ENCODE peak calls at places on chromosomes 13 and 19, in five cellular contexts. One of them, this sample, is unnamed.

GRCh38 chr19:9149976-9150375 is 9.8 kb downstream of the ZNF317 start:
- DNase-seq in AG04449: no peak
- DNase-seq in fibroblast of lung: no peak
- DNase-seq in HFF-Myc: no peak
- DNase-seq in brain microvascular endothelial cell: no peak
- DNase-seq in this sample: no peak

GRCh38 chr19:18259848-18260247 is 14.4 kb downstream of the IQCN start:
- DNase-seq in AG04449: no peak
- DNase-seq in fibroblast of lung: no peak
- DNase-seq in HFF-Myc: no peak
- DNase-seq in brain microvascular endothelial cell: no peak
- DNase-seq in this sample: no peak

GRCh38 chr19:29675650-29676186 is 10.5 kb downstream of the PLEKHF1 start:
- DNase-seq in AG04449: no peak
- DNase-seq in fibroblast of lung: no peak
- DNase-seq in HFF-Myc: no peak
- DNase-seq in brain microvascular endothelial cell: no peak
- DNase-seq in this sample: no peak

GRCh38 chr13:38872693-38873092 is 117.9 kb downstream of the STOML3 start:
- DNase-seq in AG04449: no peak
- DNase-seq in fibroblast of lung: peak; percentile 46
- DNase-seq in HFF-Myc: no peak
- DNase-seq in brain microvascular endothelial cell: no peak
- DNase-seq in this sample: peak; percentile 64

GRCh38 chr19:7901337-7901736 is 2.3 kb upstream of the MAP2K7 start:
- DNase-seq in AG04449: no peak
- DNase-seq in fibroblast of lung: no peak
- DNase-seq in HFF-Myc: no peak
- DNase-seq in brain microvascular endothelial cell: no peak
- DNase-seq in this sample: no peak

GRCh38 chr19:38211206-38211605 is 12.8 kb downstream of the DPF1 start:
- DNase-seq in AG04449: no peak
- DNase-seq in fibroblast of lung: peak; percentile 20
- DNase-seq in HFF-Myc: no peak
- DNase-seq in brain microvascular endothelial cell: no peak
- DNase-seq in this sample: no peak

GRCh38 chr19:16268676-16269319 is 55.8 kb upstream of the KLF2 start:
- DNase-seq in AG04449: no peak
- DNase-seq in fibroblast of lung: no peak
- DNase-seq in HFF-Myc: no peak
- DNase-seq in brain microvascular endothelial cell: no peak
- DNase-seq in this sample: no peak

GRCh38 chr13:40781717-40782116 is 7.7 kb upstream of the SLC25A15 start:
- DNase-seq in AG04449: no peak
- DNase-seq in fibroblast of lung: no peak
- DNase-seq in HFF-Myc: no peak
- DNase-seq in brain microvascular endothelial cell: no peak
- DNase-seq in this sample: no peak

GRCh38 chr13:112981361-112981905 is 12.4 kb downstream of the MCF2L start:
- DNase-seq in AG04449: no peak
- DNase-seq in fibroblast of lung: no peak
- DNase-seq in HFF-Myc: no peak
- DNase-seq in brain microvascular endothelial cell: no peak
- DNase-seq in this sample: no peak

GRCh38 chr19:572891-573825 is 762 bp downstream of the BSG start:
- DNase-seq in AG04449: no peak
- DNase-seq in fibroblast of lung: peak; percentile 65
- DNase-seq in HFF-Myc: no peak
- DNase-seq in brain microvascular endothelial cell: peak; percentile 45
- DNase-seq in this sample: peak; percentile 60

GRCh38 chr19:6076675-6077463 is 33.4 kb downstream of the RFX2 start:
- DNase-seq in AG04449: peak; percentile 85
- DNase-seq in fibroblast of lung: peak; percentile 91
- DNase-seq in HFF-Myc: no peak
- DNase-seq in brain microvascular endothelial cell: peak; percentile 57
- DNase-seq in this sample: peak; percentile 91

GRCh38 chr19:48784527-48784926 is 26.3 kb downstream of the BCAT2 start:
- DNase-seq in AG04449: no peak
- DNase-seq in fibroblast of lung: peak; percentile 37
- DNase-seq in HFF-Myc: no peak
- DNase-seq in brain microvascular endothelial cell: no peak
- DNase-seq in this sample: no peak

GRCh38 chr13:93352616-93353015 is 126.0 kb downstream of the GPC6 start:
- DNase-seq in AG04449: no peak
- DNase-seq in fibroblast of lung: no peak
- DNase-seq in HFF-Myc: no peak
- DNase-seq in brain microvascular endothelial cell: no peak
- DNase-seq in this sample: no peak

GRCh38 chr13:110306340-110306959 is 507 bp downstream of the COL4A1 start:
- DNase-seq in AG04449: no peak
- DNase-seq in fibroblast of lung: peak; percentile 68
- DNase-seq in HFF-Myc: no peak
- DNase-seq in brain microvascular endothelial cell: no peak
- DNase-seq in this sample: no peak

GRCh38 chr13:94416454-94417080 is 62.9 kb downstream of the DCT start:
- DNase-seq in AG04449: no peak
- DNase-seq in fibroblast of lung: peak; percentile 30
- DNase-seq in HFF-Myc: no peak
- DNase-seq in brain microvascular endothelial cell: peak; percentile 9
- DNase-seq in this sample: no peak

GRCh38 chr13:91228940-91229339 is 118.5 kb upstream of the MIR17HG start:
- DNase-seq in AG04449: no peak
- DNase-seq in fibroblast of lung: no peak
- DNase-seq in HFF-Myc: no peak
- DNase-seq in brain microvascular endothelial cell: no peak
- DNase-seq in this sample: no peak

GRCh38 chr13:51626749-51627148 is 42.5 kb downstream of the WDFY2 start:
- DNase-seq in AG04449: no peak
- DNase-seq in fibroblast of lung: no peak
- DNase-seq in HFF-Myc: no peak
- DNase-seq in brain microvascular endothelial cell: no peak
- DNase-seq in this sample: no peak

GRCh38 chr13:112881656-112882554 is 87.1 kb upstream of the MCF2L start:
- DNase-seq in AG04449: no peak
- DNase-seq in fibroblast of lung: no peak
- DNase-seq in HFF-Myc: no peak
- DNase-seq in brain microvascular endothelial cell: no peak
- DNase-seq in this sample: no peak

GRCh38 chr19:10450853-10451609 is 30.7 kb downstream of the PDE4A start:
- DNase-seq in AG04449: no peak
- DNase-seq in fibroblast of lung: no peak
- DNase-seq in HFF-Myc: no peak
- DNase-seq in brain microvascular endothelial cell: no peak
- DNase-seq in this sample: no peak

GRCh38 chr13:50672025-50672424 is 171.5 kb downstream of the DLEU7 start:
- DNase-seq in AG04449: no peak
- DNase-seq in fibroblast of lung: no peak
- DNase-seq in HFF-Myc: no peak
- DNase-seq in brain microvascular endothelial cell: no peak
- DNase-seq in this sample: no peak

GRCh38 chr19:33904681-33905080 is 108.0 kb downstream of the KCTD15 start:
- DNase-seq in AG04449: no peak
- DNase-seq in fibroblast of lung: no peak
- DNase-seq in HFF-Myc: no peak
- DNase-seq in brain microvascular endothelial cell: peak; percentile 53
- DNase-seq in this sample: peak; percentile 5

GRCh38 chr19:41398603-41399002 is 985 bp downstream of the BCKDHA start:
- DNase-seq in AG04449: no peak
- DNase-seq in fibroblast of lung: no peak
- DNase-seq in HFF-Myc: no peak
- DNase-seq in brain microvascular endothelial cell: no peak
- DNase-seq in this sample: no peak

GRCh38 chr19:55481148-55482127 is 3.5 kb upstream of the NAT14 start:
- DNase-seq in AG04449: no peak
- DNase-seq in fibroblast of lung: no peak
- DNase-seq in HFF-Myc: no peak
- DNase-seq in brain microvascular endothelial cell: no peak
- DNase-seq in this sample: no peak

GRCh38 chr13:104592127-104592526 is 1525.9 kb upstream of the SLC10A2 start:
- DNase-seq in AG04449: no peak
- DNase-seq in fibroblast of lung: peak; percentile 64
- DNase-seq in HFF-Myc: no peak
- DNase-seq in brain microvascular endothelial cell: peak; percentile 78
- DNase-seq in this sample: peak; percentile 86

DNA sequence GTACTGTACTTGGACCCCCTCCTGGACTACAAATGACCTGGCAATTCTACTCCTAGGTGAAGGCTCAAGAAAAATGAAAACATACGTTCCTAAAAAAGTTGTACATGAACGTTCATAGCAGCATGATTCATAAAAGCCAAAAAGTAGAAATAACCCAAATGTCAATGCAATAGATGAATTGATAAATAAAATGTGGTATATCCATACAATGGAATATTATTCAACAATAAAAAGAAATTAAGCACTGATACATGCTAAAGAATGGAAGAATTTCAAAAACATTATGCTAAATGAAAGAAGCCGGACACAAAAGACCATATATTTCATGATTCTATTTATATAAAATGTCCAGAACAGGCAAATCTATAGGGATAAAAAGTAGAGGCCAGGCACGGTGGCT is 9.5 kb downstream of the ZNF432 start:
- DNase-seq in AG04449: no peak
- DNase-seq in fibroblast of lung: no peak
- DNase-seq in HFF-Myc: no peak
- DNase-seq in brain microvascular endothelial cell: no peak
- DNase-seq in this sample: no peak
- H3K4me3 ChIP-seq in AG04449: no peak overlapping the region
- H3K4me3 ChIP-seq in fibroblast of lung: no peak overlapping the region
- H3K4me3 ChIP-seq in HFF-Myc: no peak overlapping the region
- H3K4me3 ChIP-seq in brain microvascular endothelial cell: no peak overlapping the region
- H3K4me3 ChIP-seq in this sample: no peak overlapping the region

DNA sequence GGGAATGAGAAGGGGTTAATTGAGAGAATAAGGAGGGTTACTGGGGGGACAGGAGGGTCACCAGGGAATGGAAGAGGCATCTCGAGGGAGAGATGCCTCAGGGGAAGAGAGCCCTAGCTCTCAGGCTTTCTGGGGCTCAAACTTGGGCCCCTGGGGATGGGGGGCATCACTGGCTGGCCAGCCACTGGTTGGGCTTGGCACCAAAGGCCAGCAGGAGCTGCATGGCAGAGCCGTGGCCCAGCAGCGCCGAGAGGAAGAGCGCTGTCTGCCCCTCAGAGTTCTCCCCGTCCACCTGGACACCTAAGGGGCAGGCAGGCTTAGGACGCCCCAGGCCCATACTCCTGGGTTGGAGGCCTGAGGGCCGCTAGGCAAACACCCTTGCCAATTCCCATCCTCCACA is 17.5 kb downstream of the ARHGAP33 start:
- DNase-seq in AG04449: no peak
- DNase-seq in fibroblast of lung: no peak
- DNase-seq in HFF-Myc: no peak
- DNase-seq in brain microvascular endothelial cell: no peak
- DNase-seq in this sample: no peak
- TF ChIP-seq CTCF in AG04449: no peak
- TF ChIP-seq CTCF in fibroblast of lung: no peak
- TF ChIP-seq CTCF in HFF-Myc: no peak
- TF ChIP-seq CTCF in brain microvascular endothelial cell: no peak
- TF ChIP-seq CTCF in this sample: no peak

GRCh38 chr19:4391701-4392543 is 8.4 kb downstream of the SH3GL1 start:
- DNase-seq in AG04449: no peak
- DNase-seq in fibroblast of lung: peak; percentile 66
- DNase-seq in HFF-Myc: no peak
- DNase-seq in brain microvascular endothelial cell: no peak
- DNase-seq in this sample: peak; percentile 77

GRCh38 chr19:4389064-4389375 is 11.3 kb downstream of the SH3GL1 start:
- DNase-seq in AG04449: no peak
- DNase-seq in fibroblast of lung: no peak
- DNase-seq in HFF-Myc: no peak
- DNase-seq in brain microvascular endothelial cell: no peak
- DNase-seq in this sample: no peak

GRCh38 chr19:4390862-4391693 is 9.3 kb downstream of the SH3GL1 start:
- DNase-seq in AG04449: no peak
- DNase-seq in fibroblast of lung: peak; percentile 23
- DNase-seq in HFF-Myc: no peak
- DNase-seq in brain microvascular endothelial cell: no peak
- DNase-seq in this sample: no peak

GRCh38 chr19:4389511-4390016 is 10.8 kb downstream of the SH3GL1 start:
- DNase-seq in AG04449: no peak
- DNase-seq in fibroblast of lung: no peak
- DNase-seq in HFF-Myc: no peak
- DNase-seq in brain microvascular endothelial cell: no peak
- DNase-seq in this sample: no peak

GRCh38 chr19:4390017-4390861 is 10.1 kb downstream of the SH3GL1 start:
- DNase-seq in AG04449: no peak
- DNase-seq in fibroblast of lung: peak; percentile 59
- DNase-seq in HFF-Myc: no peak
- DNase-seq in brain microvascular endothelial cell: no peak
- DNase-seq in this sample: peak; percentile 44
- H3K4me3 ChIP-seq in AG04449: peak overlapping the region; percentile 26
- H3K4me3 ChIP-seq in fibroblast of lung: peak overlapping the region; percentile 18
- H3K4me3 ChIP-seq in HFF-Myc: peak overlapping the region; percentile 19
- H3K4me3 ChIP-seq in brain microvascular endothelial cell: no peak overlapping the region
- H3K4me3 ChIP-seq in this sample: no peak overlapping the region

GRCh38 chr19:50476943-50477264 is 256 bp upstream of the GARIN5A start:
- DNase-seq in AG04449: no peak
- DNase-seq in fibroblast of lung: no peak
- DNase-seq in HFF-Myc: no peak
- DNase-seq in brain microvascular endothelial cell: no peak
- DNase-seq in this sample: no peak

GRCh38 chr19:50477751-50478515 is 1.3 kb upstream of the GARIN5A start:
- DNase-seq in AG04449: no peak
- DNase-seq in fibroblast of lung: no peak
- DNase-seq in HFF-Myc: no peak
- DNase-seq in brain microvascular endothelial cell: no peak
- DNase-seq in this sample: no peak

GRCh38 chr19:50479761-50480251 is 3.2 kb upstream of the GARIN5A start:
- DNase-seq in AG04449: no peak
- DNase-seq in fibroblast of lung: no peak
- DNase-seq in HFF-Myc: no peak
- DNase-seq in brain microvascular endothelial cell: no peak
- DNase-seq in this sample: no peak

GRCh38 chr19:50480281-50481111 is 3.8 kb upstream of the GARIN5A start:
- DNase-seq in AG04449: no peak
- DNase-seq in fibroblast of lung: no peak
- DNase-seq in HFF-Myc: no peak
- DNase-seq in brain microvascular endothelial cell: no peak
- DNase-seq in this sample: no peak

GRCh38 chr19:50478901-50479715 is 2.5 kb upstream of the GARIN5A start:
- DNase-seq in AG04449: no peak
- DNase-seq in fibroblast of lung: peak; percentile 29
- DNase-seq in HFF-Myc: no peak
- DNase-seq in brain microvascular endothelial cell: peak; percentile 38
- DNase-seq in this sample: peak; percentile 32
- TF ChIP-seq CTCF in AG04449: peak; percentile 68
- TF ChIP-seq CTCF in fibroblast of lung: peak; percentile 39
- TF ChIP-seq CTCF in HFF-Myc: peak; percentile 84
- TF ChIP-seq CTCF in brain microvascular endothelial cell: peak; percentile 79
- TF ChIP-seq CTCF in this sample: peak; percentile 78

This sample was measured in astrocyte of the spinal cord.